ENCODE peak calls at places on chromosomes 16 and 17, in nine cellular contexts. P is EH; H is GM23248; T is GM19239; Z is NCI-H1105; L is heart left ventricle; Q is heart right ventricle; I is effector memory CD4-positive, alpha-beta T cell; A is tibial artery. J is an unnamed sample.

GRCh38 chr16:11145173-11145820 is 110.7 kb downstream of the SOCS1 start:
- DNase-seq in A (no peak), H (peak; percentile 89), Q (peak; percentile 36), L (peak; percentile 62), I (no peak), Z (no peak), P (peak; percentile 32), T (no peak), J (no peak)

GRCh38 chr16:20901441-20902112 is 1.0 kb downstream of the LYRM1 start:
- DNase-seq in P (peak; percentile 61), I (no peak), L (peak; percentile 66), H (peak; percentile 77), Q (peak; percentile 29), Z (no peak), T (peak; percentile 24), A (peak; percentile 82), J (peak; percentile 62)

GRCh38 chr17:58247511-58248363 is 9.4 kb downstream of the LPO start:
- DNase-seq in H (no peak), T (no peak), I (no peak), P (no peak), A (no peak), Z (no peak), Q (no peak), L (no peak), J (no peak)

GRCh38 chr17:66511125-66511524 is 208.7 kb downstream of the PRKCA start:
- DNase-seq in H (no peak), I (no peak), A (no peak), Z (no peak), Q (no peak), T (no peak), L (no peak), P (no peak), J (no peak)

GRCh38 chr16:3945751-3946603 is 65.5 kb upstream of the CREBBP start:
- DNase-seq in Z (no peak), A (no peak), T (no peak), H (peak; percentile 99), L (peak; percentile 54), I (no peak), Q (no peak), P (peak; percentile 99), J (peak; percentile 95)

GRCh38 chr16:30948087-30948955 is 547 bp upstream of the ORAI3 start:
- DNase-seq in T (no peak), Q (peak; percentile 75), H (peak; percentile 98), Z (peak; percentile 98), P (peak; percentile 98), A (peak; percentile 96), I (no peak), L (peak; percentile 87), J (peak; percentile 99)

GRCh38 chr17:42850964-42851363 is at the start of gene AOC3:
- DNase-seq in P (no peak), Q (peak; percentile 45), H (no peak), Z (no peak), A (peak; percentile 91), L (no peak), T (no peak), I (no peak), J (no peak)

GRCh38 chr16:29820271-29820701 is at the start of gene MVP:
- DNase-seq in T (no peak), P (peak; percentile 82), Z (no peak), Q (peak; percentile 63), A (peak; percentile 83), L (peak; percentile 82), H (peak; percentile 87), I (peak; percentile 27), J (peak; percentile 72)

GRCh38 chr17:30238387-30239088 is 3.0 kb upstream of the SLC6A4 start:
- DNase-seq in P (no peak), T (no peak), H (no peak), Z (no peak), Q (no peak), A (no peak), I (no peak), L (no peak), J (no peak)

GRCh38 chr16:23597003-23597756 is 1.1 kb upstream of the NDUFAB1 start:
- DNase-seq in Q (no peak), A (no peak), P (peak; percentile 15), L (peak; percentile 41), I (no peak), H (peak; percentile 26), Z (peak; percentile 51), T (peak; percentile 15), J (no peak)

GRCh38 chr17:34895388-34895787 is 65.9 kb downstream of the CCT6B start:
- DNase-seq in L (no peak), H (no peak), Q (no peak), Z (no peak), I (no peak), A (peak; percentile 49), T (no peak), P (no peak), J (no peak)

GRCh38 chr16:28193530-28194423 is 18.0 kb downstream of the XPO6 start:
- DNase-seq in A (no peak), H (peak; percentile 92), T (no peak), L (no peak), I (peak; percentile 3), Z (no peak), Q (no peak), P (peak; percentile 97), J (peak; percentile 87)

J was measured in fibroblast of gingiva.